ENCODE peak calls at places on chromosomes 3 and 15, in ten cellular contexts. O is lower lobe of right lung; B is CD4-positive, alpha-beta T cell; V is B cell; A is mesothelial cell of epicardium; D is left ventricle myocardium inferior; R is hepatocyte; F is PC-3; L is psoas muscle; M is cardiac fibroblast. G is an unnamed sample.

GRCh38 chr15:49610166-49610918 is 10.3 kb downstream of the FAM227B start:
- DNase-seq in L (no peak), D (no peak), O (no peak), A (no peak), M (peak; percentile 43), F (no peak), R (no peak), B (no peak), V (no peak), G (no peak)

GRCh38 chr15:36905908-36906307 is 194.4 kb downstream of the MEIS2 start:
- DNase-seq in O (no peak), R (peak; percentile 31), V (no peak), B (no peak), M (peak; percentile 84), D (no peak), L (no peak), A (no peak), F (no peak), G (no peak)

GRCh38 chr3:168117853-168118313 is 22.2 kb upstream of the GOLIM4 start:
- DNase-seq in O (no peak), L (no peak), A (no peak), R (peak; percentile 26), V (no peak), M (peak; percentile 30), D (no peak), F (peak; percentile 56), B (no peak), G (no peak)

GRCh38 chr3:114799789-114800188 is 347.3 kb downstream of the ZBTB20 start:
- DNase-seq in L (no peak), A (no peak), D (no peak), V (no peak), M (no peak), R (no peak), B (no peak), F (no peak), O (no peak), G (no peak)

GRCh38 chr3:31288641-31289100 is 244.1 kb upstream of the STT3B start:
- DNase-seq in F (peak; percentile 96), D (peak; percentile 21), A (no peak), M (peak; percentile 45), B (no peak), L (no peak), R (peak; percentile 64), V (no peak), O (no peak), G (no peak)

GRCh38 chr3:147298511-147298982 is 107.8 kb downstream of the ZIC4 start:
- DNase-seq in R (peak; percentile 61), M (peak; percentile 90), L (no peak), B (no peak), O (no peak), F (peak; percentile 57), V (no peak), D (no peak), A (no peak), G (no peak)

GRCh38 chr3:196055267-196055666 is 26.6 kb downstream of the TFRC start:
- DNase-seq in V (no peak), B (no peak), M (no peak), O (no peak), R (no peak), F (no peak), L (no peak), A (no peak), D (no peak), G (no peak)

GRCh38 chr3:71581451-71581980 is 2.0 kb downstream of the FOXP1 start:
- DNase-seq in D (peak; percentile 41), A (peak; percentile 26), F (peak; percentile 37), L (peak; percentile 71), O (peak; percentile 73), V (peak; percentile 74), M (peak; percentile 21), R (peak; percentile 50), B (peak; percentile 16), G (peak; percentile 16)

GRCh38 chr3:120144267-120144666 is 50.0 kb upstream of the GSK3B start:
- DNase-seq in R (peak; percentile 18), B (no peak), O (no peak), A (no peak), F (peak; percentile 82), M (peak; percentile 41), L (no peak), D (no peak), V (no peak), G (no peak)

GRCh38 chr3:106065831-106066230 is 197.0 kb upstream of the CBLB start:
- DNase-seq in B (no peak), D (no peak), F (no peak), M (no peak), A (no peak), L (no peak), O (no peak), V (no peak), R (no peak), G (no peak)

GRCh38 chr15:40936709-40937666 is 7.8 kb downstream of the DLL4 start:
- DNase-seq in M (no peak), V (no peak), D (no peak), A (no peak), F (no peak), L (peak; percentile 74), O (no peak), B (no peak), R (no peak), G (no peak)

GRCh38 chr3:61172684-61173083 is 78.6 kb downstream of the FHIT start:
- DNase-seq in V (no peak), R (no peak), O (no peak), L (no peak), B (no peak), F (peak; percentile 39), A (no peak), M (no peak), D (no peak), G (no peak)
- TF ChIP-seq CTCF in V (no peak), R (no peak), O (no peak), L (no peak), B (no peak), F (peak; percentile 45), A (no peak), M (no peak), D (no peak), G (peak; percentile 51)

GRCh38 chr3:131193671-131194291 is 167.1 kb downstream of the NEK11 start:
- DNase-seq in F (no peak), L (no peak), O (no peak), M (peak; percentile 10), R (no peak), D (no peak), V (no peak), A (no peak), B (no peak), G (no peak)
- TF ChIP-seq CTCF in F (peak; percentile 44), L (no peak), O (no peak), M (peak; percentile 8), R (peak; percentile 3), D (no peak), V (no peak), A (no peak), B (no peak), G (no peak)

DNA sequence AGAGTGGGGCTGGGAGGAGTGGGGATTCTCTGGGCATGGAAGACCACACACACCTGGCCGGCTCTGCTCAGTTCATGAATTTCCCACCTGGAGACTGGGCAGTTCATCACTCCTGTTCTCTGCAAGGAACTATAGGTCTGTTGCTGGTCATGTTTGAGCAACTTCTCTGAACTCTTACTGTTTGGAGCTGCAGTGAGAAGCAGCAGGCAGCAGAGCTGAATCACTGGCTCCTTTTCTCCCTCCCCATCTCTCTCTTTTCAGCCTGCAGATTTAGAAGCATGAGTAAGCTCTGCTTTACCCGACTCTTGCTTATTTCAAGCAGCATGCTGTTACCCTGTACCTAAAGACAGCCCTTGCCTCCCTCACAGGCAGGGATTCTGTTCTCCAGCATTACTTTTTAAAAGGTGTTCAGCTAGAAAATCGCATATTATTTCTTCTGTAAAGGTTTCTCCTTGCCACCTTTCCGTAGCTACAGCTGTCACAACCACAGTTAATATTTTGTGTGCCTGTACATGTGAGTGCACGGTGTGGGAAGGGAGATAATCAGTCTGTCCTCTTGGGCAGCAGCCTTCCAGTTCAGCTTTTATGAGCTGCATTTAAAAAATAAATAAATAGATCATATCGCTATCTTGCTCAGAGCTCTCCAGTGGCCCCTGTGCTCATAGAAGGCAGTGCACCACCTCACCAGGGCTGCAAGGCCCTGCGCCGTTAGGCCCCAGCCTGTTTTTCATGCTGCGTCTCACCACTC is 131.6 kb downstream of the CHCHD6 start:
- DNase-seq in L (no peak), M (peak; percentile 33), F (peak; percentile 46), B (no peak), V (no peak), O (no peak), R (peak; percentile 24), D (no peak), A (no peak), G (no peak)
- TF ChIP-seq CTCF in L (no peak), M (peak; percentile 29), F (no peak), B (no peak), V (no peak), O (no peak), R (peak; percentile 19), D (peak; percentile 16), A (no peak), G (no peak)

GRCh38 chr3:189339996-189340395 is 168.2 kb downstream of the TPRG1 start:
- DNase-seq in L (no peak), O (no peak), D (no peak), M (no peak), A (no peak), F (no peak), B (no peak), V (no peak), R (no peak), G (no peak)

GRCh38 chr3:189338366-189338765 is 166.6 kb downstream of the TPRG1 start:
- DNase-seq in D (no peak), R (no peak), V (no peak), B (no peak), O (no peak), F (no peak), L (peak; percentile 78), A (no peak), M (no peak), G (no peak)

GRCh38 chr3:189337672-189338071 is 165.9 kb downstream of the TPRG1 start:
- DNase-seq in R (peak; percentile 30), A (no peak), L (no peak), O (no peak), D (no peak), M (no peak), V (no peak), F (peak; percentile 39), B (no peak), G (no peak)

GRCh38 chr3:189342811-189343210 is 171.0 kb downstream of the TPRG1 start:
- DNase-seq in R (no peak), O (no peak), V (no peak), M (no peak), A (no peak), B (no peak), L (no peak), F (peak; percentile 7), D (no peak), G (no peak)

DNA sequence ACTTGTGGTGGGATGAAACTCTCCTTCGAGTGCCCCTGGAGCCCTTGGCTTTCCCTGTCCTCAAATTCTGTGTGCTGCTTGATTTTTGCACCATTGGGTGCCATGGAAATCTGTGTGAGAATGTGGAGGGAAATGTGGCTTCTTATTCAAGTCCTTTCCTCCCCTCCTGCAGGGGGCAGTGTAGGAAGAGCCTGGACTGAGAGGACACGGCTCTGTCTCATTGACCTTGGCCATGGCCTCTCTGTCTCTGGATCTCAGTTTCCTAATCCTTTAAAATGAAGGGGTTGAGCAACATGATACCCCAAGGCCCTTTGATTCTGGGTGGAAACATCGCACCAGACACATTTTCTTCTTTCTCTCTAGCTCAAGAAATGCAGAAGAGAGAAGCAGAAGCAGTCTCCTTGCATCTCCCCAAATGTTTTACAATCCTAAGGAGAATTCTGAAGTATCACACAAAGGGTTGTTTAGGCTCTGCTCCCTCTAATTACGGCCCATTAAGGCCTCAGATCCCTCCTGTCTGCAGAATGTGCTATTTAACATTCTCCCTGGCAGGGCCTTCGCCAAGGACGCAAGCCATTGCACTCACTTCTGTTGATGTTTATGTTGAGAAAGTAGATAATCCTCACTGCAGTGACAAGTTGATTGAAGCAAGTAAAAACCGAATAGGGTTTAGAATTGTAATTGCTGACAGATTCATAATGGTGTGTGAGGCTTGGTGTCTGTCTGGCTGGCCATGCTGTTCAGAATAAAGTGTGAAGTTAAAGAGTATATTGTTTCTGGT is 169.1 kb downstream of the TPRG1 start:
- DNase-seq in R (no peak), M (no peak), L (no peak), O (no peak), B (no peak), D (no peak), V (no peak), A (no peak), F (peak; percentile 16), G (no peak)
- TF ChIP-seq CTCF in R (peak; percentile 26), M (peak; percentile 34), L (peak; percentile 35), O (no peak), B (peak; percentile 23), D (no peak), V (no peak), A (no peak), F (peak; percentile 52), G (peak; percentile 28)

G was measured in progenitor cell of endocrine pancreas.